ENCODE peak calls at places on chromosomes 3 and 15, in six cellular contexts. H is lower leg skin, L is tibial nerve, Y is HCT116, X is body of pancreas, S is adrenal gland. J is an unnamed sample.

GRCh38 chr15:72751751-72752455 is 31.7 kb downstream of the ADPGK start:
- DNase-seq in L (peak), X (peak), Y (no peak), S (no peak), H (peak), J (no peak)

GRCh38 chr3:56347219-56347871 is 120.9 kb downstream of the ERC2 start:
- DNase-seq in L (peak), X (peak), S (peak), Y (no peak), H (no peak), J (peak)

GRCh38 chr3:182792901-182793662 is at the start of gene ATP11B:
- DNase-seq in H (peak), Y (peak), L (peak), X (peak), S (peak), J (peak)

GRCh38 chr3:45509038-45509767 is 85.3 kb upstream of the LIMD1 start:
- DNase-seq in S (no peak), Y (peak), X (no peak), L (no peak), H (no peak), J (peak)

GRCh38 chr3:157313186-157313585 is 123.5 kb upstream of the PTX3 start:
- DNase-seq in S (no peak), L (no peak), H (no peak), X (no peak), Y (no peak), J (no peak)

GRCh38 chr15:89648106-89649012 is 6.9 kb downstream of the KIF7 start:
- DNase-seq in S (no peak), Y (no peak), H (no peak), L (no peak), X (no peak), J (no peak)

GRCh38 chr3:177598110-177598833 is 401.0 kb upstream of the TBL1XR1 start:
- DNase-seq in X (no peak), S (no peak), L (no peak), Y (no peak), H (peak), J (no peak)

GRCh38 chr15:67125589-67126502 is 60.4 kb downstream of the SMAD3 start:
- DNase-seq in Y (peak), L (peak), X (peak), S (peak), H (peak), J (peak)

GRCh38 chr3:60933828-60934227 is 317.4 kb downstream of the FHIT start:
- DNase-seq in Y (no peak), H (no peak), S (no peak), X (no peak), L (no peak), J (no peak)

GRCh38 chr3:128152419-128153155 is 694 bp upstream of the EEFSEC start:
- DNase-seq in S (no peak), H (no peak), X (peak), L (no peak), Y (peak), J (no peak)

GRCh38 chr3:186497608-186498007 is 46.6 kb downstream of the CRYGS start:
- DNase-seq in Y (no peak), X (no peak), H (no peak), L (no peak), S (no peak), J (no peak)

GRCh38 chr15:61080209-61081027 is 148.7 kb downstream of the RORA start:
- DNase-seq in X (no peak), Y (no peak), S (no peak), L (no peak), H (no peak), J (no peak)

GRCh38 chr3:21330293-21330692 is 420.7 kb downstream of the ZNF385D start:
- DNase-seq in L (no peak), H (no peak), X (no peak), Y (no peak), S (no peak), J (no peak)

GRCh38 chr15:40058476-40059140 is 19.6 kb upstream of the SRP14 start:
- DNase-seq in H (no peak), X (no peak), L (no peak), Y (no peak), S (no peak), J (no peak)

GRCh38 chr3:10551821-10552630 is 46.6 kb upstream of the ATP2B2 start:
- DNase-seq in S (peak), Y (peak), L (peak), X (peak), H (peak), J (peak)

GRCh38 chr3:16728762-16729745 is 123.8 kb upstream of the DAZL start:
- DNase-seq in X (no peak), Y (no peak), H (no peak), S (no peak), L (no peak), J (peak)

GRCh38 chr3:18207232-18207631 is 217.9 kb downstream of the SATB1 start:
- DNase-seq in H (no peak), L (no peak), S (no peak), X (no peak), Y (no peak), J (no peak)

GRCh38 chr15:90463381-90463780 is 66.3 kb upstream of the CRTC3 start:
- DNase-seq in L (no peak), S (no peak), H (no peak), X (no peak), Y (no peak), J (peak)

GRCh38 chr3:105154692-105155091 is 212.0 kb upstream of the ALCAM start:
- DNase-seq in H (no peak), X (no peak), L (no peak), S (no peak), Y (no peak), J (no peak)

GRCh38 chr3:105853801-105854432 is 14.9 kb downstream of the CBLB start:
- DNase-seq in L (no peak), H (no peak), S (no peak), Y (no peak), X (no peak), J (no peak)

GRCh38 chr3:29914861-29915524 is 634.1 kb downstream of the RBMS3 start:
- DNase-seq in X (no peak), H (no peak), S (no peak), L (no peak), Y (peak), J (no peak)

GRCh38 chr15:36844453-36845094 is 255.8 kb downstream of the MEIS2 start:
- DNase-seq in Y (no peak), L (no peak), H (no peak), X (no peak), S (no peak), J (no peak)

GRCh38 chr15:39665629-39666245 is 84.9 kb downstream of the THBS1 start:
- DNase-seq in S (no peak), X (no peak), L (no peak), Y (no peak), H (no peak), J (no peak)

GRCh38 chr3:106006001-106006400 is 137.2 kb upstream of the CBLB start:
- DNase-seq in H (peak), X (peak), Y (no peak), L (no peak), S (peak), J (peak)

GRCh38 chr15:90872481-90873184 is 4.2 kb downstream of the FURIN start:
- DNase-seq in S (peak), L (no peak), Y (no peak), H (no peak), X (peak), J (peak)

GRCh38 chr3:128469584-128469983 is 2.9 kb upstream of the DNAJB8 start:
- DNase-seq in Y (no peak), L (no peak), S (no peak), H (no peak), X (no peak), J (no peak)

GRCh38 chr3:190596341-190597285 is 82.7 kb downstream of the IL1RAP start:
- DNase-seq in L (no peak), S (no peak), X (no peak), Y (no peak), H (no peak), J (no peak)

GRCh38 chr3:110680365-110680909 is 391.2 kb upstream of the NECTIN3 start:
- DNase-seq in X (no peak), L (no peak), H (no peak), Y (no peak), S (no peak), J (no peak)

GRCh38 chr3:146705205-146705604 is 100.1 kb upstream of the PLSCR5 start:
- DNase-seq in S (no peak), X (no peak), H (no peak), Y (no peak), L (no peak), J (no peak)

DNA sequence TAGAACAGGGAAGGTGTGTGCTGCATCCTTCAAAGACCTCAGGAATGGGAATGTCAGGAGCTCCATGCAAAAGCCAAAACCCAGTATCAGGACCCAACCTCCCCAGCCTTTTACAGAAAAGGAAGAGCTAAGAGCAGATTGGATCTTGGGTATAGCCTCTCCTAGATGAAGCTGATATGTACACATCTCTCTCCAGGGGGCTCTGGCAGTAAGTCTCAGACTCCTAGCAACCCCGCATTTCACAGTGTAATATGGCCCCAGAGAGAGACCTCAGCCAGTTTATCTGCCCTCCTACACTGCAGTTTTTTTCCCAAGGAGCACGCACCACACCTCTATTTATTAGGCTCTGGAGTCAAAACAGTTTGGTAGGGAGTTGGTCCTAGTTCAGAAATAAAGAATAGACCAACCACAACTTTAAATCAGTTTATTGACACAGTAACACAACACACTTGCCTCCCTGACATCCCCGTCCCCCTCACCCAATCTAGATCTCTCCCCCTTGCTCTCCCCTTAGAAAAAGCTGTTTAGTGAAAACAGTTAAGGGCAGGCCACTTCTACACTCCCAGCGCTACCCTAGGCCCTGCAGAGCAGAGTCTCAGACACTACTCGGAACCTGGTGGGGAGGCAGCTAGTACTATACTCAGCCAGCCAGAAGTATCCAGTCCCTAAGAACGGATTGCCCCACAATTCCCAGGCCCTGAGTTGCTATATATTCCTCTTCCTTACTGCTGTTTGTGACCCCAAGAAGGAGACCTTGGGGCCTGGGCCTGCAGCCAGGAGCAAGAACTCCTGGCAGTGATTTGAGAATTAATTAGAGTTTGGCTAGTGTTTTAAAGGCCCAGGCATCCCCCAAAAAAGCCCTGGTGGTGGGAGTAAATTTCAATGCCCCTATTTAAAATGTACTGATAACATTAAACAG is 88.0 kb downstream of the RBPMS2 start:
- DNase-seq in Y (no peak), H (no peak), L (no peak), S (peak), X (no peak), J (no peak)
- TF ChIP-seq POLR2A in Y (no peak), H (no peak), L (no peak), S (no peak), X (no peak), J (no peak)

GRCh38 chr3:188954590-188955208 is 217.1 kb upstream of the TPRG1 start:
- DNase-seq in Y (peak), L (peak), X (peak), H (peak), S (peak), J (peak)
- TF ChIP-seq POLR2A in Y (no peak), L (no peak), X (no peak), H (no peak), S (no peak), J (no peak)

GRCh38 chr3:101573449-101574387 is at the start of gene PCNP:
- DNase-seq in S (peak), H (peak), Y (peak), X (peak), L (peak), J (peak)
- TF ChIP-seq POLR2A in S (peak), H (no peak), Y (peak), X (peak), L (peak), J (peak)

DNA sequence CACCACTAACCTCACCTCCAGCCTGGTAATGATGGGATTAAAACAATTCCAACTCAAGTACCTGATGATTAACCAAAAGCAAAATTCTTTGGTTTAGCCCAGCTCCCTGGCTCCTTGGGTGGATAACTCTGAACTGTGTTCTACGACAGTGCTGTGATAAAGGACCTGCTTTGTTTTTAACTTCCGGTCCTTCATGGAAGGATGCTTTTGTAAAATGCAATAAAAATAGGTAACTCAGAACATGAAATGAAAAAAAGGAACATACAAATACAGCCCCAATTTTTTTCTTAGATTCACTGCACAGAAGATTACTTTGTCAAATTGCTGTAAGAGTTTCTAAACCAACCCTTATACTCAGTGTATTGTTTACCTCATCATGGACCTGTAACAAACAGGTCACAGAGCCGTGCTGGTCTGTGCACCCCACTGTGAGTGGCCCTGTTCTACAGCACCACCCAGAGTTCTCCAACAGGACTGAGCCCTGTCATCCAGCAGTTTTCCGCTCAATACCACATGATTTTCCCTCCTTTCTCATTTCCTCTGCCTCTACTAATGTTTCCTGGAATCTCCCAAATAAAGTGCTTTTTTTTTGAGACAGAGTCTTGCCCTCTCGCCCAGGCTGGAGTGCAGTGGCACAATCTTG is 4.9 kb upstream of the PCYT1A start:
- DNase-seq in H (no peak), S (no peak), Y (no peak), X (no peak), L (no peak), J (no peak)
- TF ChIP-seq POLR2A in H (no peak), S (no peak), Y (no peak), X (no peak), L (no peak), J (no peak)

GRCh38 chr3:172475703-172476102 is 27.4 kb upstream of the GHSR start:
- DNase-seq in H (no peak), S (no peak), X (no peak), Y (no peak), L (no peak), J (no peak)

GRCh38 chr3:172476339-172476738 is 28.1 kb upstream of the GHSR start:
- DNase-seq in L (no peak), Y (no peak), X (no peak), H (no peak), S (no peak), J (no peak)

GRCh38 chr3:172470588-172470987 is 22.3 kb upstream of the GHSR start:
- DNase-seq in Y (no peak), L (no peak), X (no peak), H (no peak), S (no peak), J (no peak)

GRCh38 chr3:172467170-172467824 is 19.0 kb upstream of the GHSR start:
- DNase-seq in L (no peak), X (no peak), S (no peak), Y (peak), H (no peak), J (no peak)

DNA sequence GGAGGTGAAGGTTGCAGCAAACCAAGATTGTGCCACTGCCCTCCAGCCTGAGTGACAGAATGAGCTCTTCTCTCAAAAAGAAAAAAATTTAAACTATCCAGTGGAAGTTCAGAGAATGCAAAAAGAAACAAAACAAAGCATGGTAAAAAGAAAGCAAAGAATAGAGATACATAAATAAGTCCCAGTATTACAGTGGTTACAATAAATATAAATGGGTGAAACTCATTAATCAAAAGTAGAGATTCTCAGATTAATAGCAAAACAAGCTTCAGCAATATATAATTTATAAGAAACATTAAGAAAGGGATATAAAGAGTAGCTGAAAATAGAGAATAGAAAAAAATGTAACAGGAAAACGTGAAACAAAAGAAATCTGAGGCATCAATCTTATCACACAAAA is 23.6 kb upstream of the GHSR start:
- DNase-seq in Y (no peak), L (no peak), S (no peak), H (no peak), X (no peak), J (no peak)
- TF ChIP-seq POLR2A in Y (no peak), L (no peak), S (no peak), H (no peak), X (no peak), J (no peak)

GRCh38 chr15:64095795-64096485 is at the start of gene SNX1:
- DNase-seq in H (peak), X (peak), L (peak), S (peak), Y (peak), J (peak)

GRCh38 chr15:64092075-64092820 is 1.4 kb downstream of the CIAO2A start:
- DNase-seq in Y (no peak), L (no peak), S (no peak), X (no peak), H (no peak), J (no peak)

GRCh38 chr15:64095431-64095794 is 369 bp upstream of the SNX1 start:
- DNase-seq in X (no peak), Y (no peak), S (no peak), H (no peak), L (no peak), J (no peak)

GRCh38 chr15:64092864-64093626 is 593 bp downstream of the CIAO2A start:
- DNase-seq in L (no peak), Y (no peak), X (peak), S (peak), H (no peak), J (peak)

DNA sequence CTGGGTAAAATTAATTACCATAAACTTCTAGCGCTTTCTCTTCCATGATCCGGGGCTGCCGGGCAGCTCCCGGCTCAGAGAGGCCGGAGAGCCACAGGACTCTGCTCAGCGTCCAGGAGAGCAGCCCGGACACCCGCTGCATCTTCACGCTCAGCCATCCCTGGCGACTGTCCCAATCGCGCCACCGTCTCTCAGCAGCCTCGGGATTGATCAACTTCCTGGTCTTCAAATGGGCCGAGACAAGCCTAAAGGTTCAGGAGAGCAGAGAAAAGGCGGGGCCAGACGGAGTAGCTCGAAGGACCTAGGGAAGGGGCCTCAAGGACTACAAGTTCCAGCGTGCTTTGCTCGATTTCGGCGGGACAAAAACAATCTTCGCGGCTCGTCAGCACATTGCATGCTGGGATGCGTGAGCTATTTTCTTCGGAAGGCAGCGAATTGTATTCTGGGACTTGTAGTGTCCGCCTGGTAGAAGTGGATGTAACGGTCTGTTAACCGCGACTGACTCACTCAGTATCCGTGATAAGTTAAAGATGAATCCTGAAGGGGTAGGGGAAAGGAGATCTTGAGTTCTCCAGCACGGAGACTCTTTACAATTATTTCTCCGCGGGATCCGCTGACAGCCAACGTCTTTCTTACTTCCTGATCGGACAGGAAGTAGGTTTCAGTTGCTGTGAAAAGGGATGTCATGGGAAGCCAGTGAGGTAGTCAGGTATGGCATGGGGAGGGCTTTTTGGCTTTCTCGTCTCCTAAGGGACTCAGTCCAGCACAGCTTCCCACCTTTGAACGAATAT is at the start of gene CIAO2A:
- DNase-seq in Y (peak), X (peak), L (peak), S (peak), H (peak), J (peak)
- TF ChIP-seq POLR2A in Y (peak), X (peak), L (peak), S (peak), H (no peak), J (peak)

DNA sequence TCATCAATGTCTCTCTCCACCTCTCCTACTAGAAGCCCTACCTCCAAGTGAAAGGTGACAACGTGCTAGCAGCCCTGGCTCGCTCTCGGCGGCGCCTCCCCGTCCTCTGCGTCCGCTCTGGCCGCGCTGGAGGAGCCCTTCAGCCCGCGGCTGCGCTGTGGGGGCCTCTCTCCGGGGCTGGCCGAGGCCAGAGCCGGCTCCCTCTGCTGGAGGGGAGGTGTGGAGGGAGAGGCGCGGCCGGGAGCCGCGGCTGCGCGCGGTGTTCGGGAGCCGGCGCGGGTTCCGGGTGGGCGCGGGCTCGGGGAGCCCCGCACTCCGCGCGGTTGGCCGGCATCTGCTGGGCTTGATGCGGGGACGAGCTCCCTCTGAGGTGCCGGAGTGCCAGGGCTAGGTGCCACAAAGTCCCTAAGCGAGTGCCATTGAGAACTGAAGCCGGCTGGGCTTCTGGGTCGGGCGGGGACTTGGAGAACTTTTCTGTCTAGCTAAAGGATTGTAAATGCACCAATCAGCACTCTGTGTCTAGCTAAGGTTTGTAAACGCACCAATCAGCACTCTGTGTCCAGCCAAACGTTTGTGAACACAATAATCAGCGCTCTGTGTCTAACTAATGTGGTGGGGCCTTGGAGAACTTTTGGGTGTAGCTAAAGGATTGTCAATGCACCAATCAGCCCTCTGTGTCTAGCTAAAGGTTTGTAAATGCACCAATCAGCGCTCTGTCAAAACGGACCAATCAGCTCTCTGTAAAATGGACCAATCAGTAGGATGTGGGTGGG is 84.8 kb upstream of the ARRDC4 start:
- DNase-seq in H (no peak), X (peak), L (no peak), Y (peak), S (no peak), J (no peak)
- TF ChIP-seq POLR2A in H (no peak), X (peak), L (no peak), Y (peak), S (peak), J (no peak)

GRCh38 chr3:160195106-160195505 is 30.1 kb upstream of the C3orf80 start:
- DNase-seq in X (no peak), Y (no peak), L (no peak), S (no peak), H (no peak), J (no peak)
- TF ChIP-seq POLR2A in X (no peak), Y (no peak), L (no peak), S (no peak), H (no peak), J (no peak)